ENCODE peak calls at places on chromosomes 2 and 18, in seven cellular contexts. K, G, Z, S, L, Y and T are unnamed samples.

GRCh38 chr2:133713049-133713580 is 144.9 kb upstream of the NCKAP5 start:
- DNase-seq in K (no peak), G (no peak), Z (no peak), S (no peak), L (no peak), Y (no peak), T (no peak)

GRCh38 chr2:150491430-150491829 is 4.0 kb upstream of the RND3 start:
- DNase-seq in K (no peak), G (no peak), Z (no peak), S (no peak), L (no peak), Y (no peak), T (no peak)

GRCh38 chr2:128642316-128642715 is 323.6 kb upstream of the HS6ST1 start:
- DNase-seq in K (no peak), G (no peak), Z (peak; percentile 14), S (no peak), L (no peak), Y (no peak), T (no peak)

GRCh38 chr2:127220102-127220806 is at the start of gene CYP27C1:
- DNase-seq in K (no peak), G (peak; percentile 44), Z (peak; percentile 45), S (peak; percentile 68), L (peak; percentile 37), Y (no peak), T (peak; percentile 79)

GRCh38 chr2:212385241-212385640 is 153.4 kb downstream of the ERBB4 start:
- DNase-seq in K (no peak), G (no peak), Z (no peak), S (no peak), L (no peak), Y (no peak), T (no peak)

GRCh38 chr2:114127372-114127771 is 237.5 kb downstream of the ACTR3 start:
- DNase-seq in K (peak; percentile 42), G (no peak), Z (no peak), S (no peak), L (no peak), Y (peak; percentile 87), T (peak; percentile 9)

GRCh38 chr2:191296083-191297006 is 51.1 kb downstream of the MYO1B start:
- DNase-seq in K (no peak), G (no peak), Z (no peak), S (no peak), L (peak; percentile 21), Y (no peak), T (no peak)

GRCh38 chr2:45033331-45033730 is 24.1 kb upstream of the SIX2 start:
- DNase-seq in K (no peak), G (no peak), Z (no peak), S (no peak), L (no peak), Y (no peak), T (no peak)

GRCh38 chr2:20226152-20226545 is 1.2 kb upstream of the SDC1 start:
- DNase-seq in K (no peak), G (no peak), Z (peak; percentile 31), S (no peak), L (no peak), Y (no peak), T (no peak)

GRCh38 chr2:212777020-212777491 is 238.5 kb upstream of the ERBB4 start:
- DNase-seq in K (peak; percentile 46), G (peak; percentile 61), Z (no peak), S (no peak), L (peak; percentile 46), Y (peak; percentile 93), T (peak; percentile 63)

GRCh38 chr18:75083761-75084160 is 125.2 kb downstream of the PTGR3 start:
- DNase-seq in K (no peak), G (no peak), Z (no peak), S (peak; percentile 11), L (no peak), Y (no peak), T (no peak)

GRCh38 chr2:215032153-215032552 is 106.3 kb downstream of the ABCA12 start:
- DNase-seq in K (no peak), G (no peak), Z (no peak), S (no peak), L (no peak), Y (peak; percentile 87), T (no peak)

GRCh38 chr2:105744091-105744908 is 412 bp upstream of the NCK2 start:
- DNase-seq in K (peak; percentile 28), G (peak; percentile 63), Z (no peak), S (peak; percentile 67), L (peak; percentile 83), Y (peak; percentile 65), T (peak; percentile 68)

GRCh38 chr2:239157766-239158165 is 243.1 kb downstream of the HDAC4 start:
- DNase-seq in K (peak; percentile 4), G (peak; percentile 11), Z (peak; percentile 76), S (peak; percentile 82), L (no peak), Y (peak; percentile 37), T (peak; percentile 54)

GRCh38 chr2:11203480-11203879 is 48.2 kb downstream of the SLC66A3 start:
- DNase-seq in K (peak; percentile 69), G (no peak), Z (no peak), S (no peak), L (peak; percentile 89), Y (peak; percentile 26), T (no peak)

GRCh38 chr2:215881582-215881981 is 131.8 kb downstream of the MREG start:
- DNase-seq in K (peak; percentile 51), G (no peak), Z (no peak), S (no peak), L (no peak), Y (peak; percentile 33), T (no peak)

GRCh38 chr2:150919899-150920298 is 341.8 kb downstream of the RBM43 start:
- DNase-seq in K (peak; percentile 42), G (no peak), Z (no peak), S (no peak), L (no peak), Y (no peak), T (no peak)

GRCh38 chr18:5197032-5197434 is at the start of gene AKAIN1:
- DNase-seq in K (peak; percentile 18), G (peak; percentile 80), Z (peak; percentile 78), S (peak; percentile 79), L (peak; percentile 25), Y (peak; percentile 45), T (peak; percentile 85)

GRCh38 chr2:16090650-16091575 is 150.6 kb downstream of the MYCN start:
- DNase-seq in K (no peak), G (no peak), Z (no peak), S (no peak), L (no peak), Y (no peak), T (no peak)

GRCh38 chr18:62536005-62536404 is 13.2 kb downstream of the ZCCHC2 start:
- DNase-seq in K (no peak), G (no peak), Z (no peak), S (no peak), L (no peak), Y (peak; percentile 84), T (no peak)

GRCh38 chr2:228115-228514 is 35.7 kb downstream of the SH3YL1 start:
- DNase-seq in K (no peak), G (no peak), Z (no peak), S (no peak), L (no peak), Y (no peak), T (no peak)

GRCh38 chr2:28129955-28130695 is 239.6 kb downstream of the BABAM2 start:
- DNase-seq in K (peak; percentile 49), G (no peak), Z (no peak), S (no peak), L (no peak), Y (no peak), T (no peak)

GRCh38 chr2:217011576-217011975 is 151.7 kb upstream of the TNP1 start:
- DNase-seq in K (no peak), G (no peak), Z (no peak), S (no peak), L (no peak), Y (no peak), T (no peak)

GRCh38 chr2:147149589-147150245 is 695.1 kb upstream of the ACVR2A start:
- DNase-seq in K (no peak), G (no peak), Z (no peak), S (no peak), L (no peak), Y (peak; percentile 8), T (no peak)

GRCh38 chr2:34143149-34143548 is 544.0 kb upstream of the FAM98A start:
- DNase-seq in K (no peak), G (no peak), Z (no peak), S (no peak), L (no peak), Y (no peak), T (no peak)
- H3K23ac ChIP-seq in K (no peak overlapping the region), G (no peak overlapping the region), Z (no peak overlapping the region), S (no peak overlapping the region), L (no peak overlapping the region), Y (no peak overlapping the region), T (no peak overlapping the region)

DNA sequence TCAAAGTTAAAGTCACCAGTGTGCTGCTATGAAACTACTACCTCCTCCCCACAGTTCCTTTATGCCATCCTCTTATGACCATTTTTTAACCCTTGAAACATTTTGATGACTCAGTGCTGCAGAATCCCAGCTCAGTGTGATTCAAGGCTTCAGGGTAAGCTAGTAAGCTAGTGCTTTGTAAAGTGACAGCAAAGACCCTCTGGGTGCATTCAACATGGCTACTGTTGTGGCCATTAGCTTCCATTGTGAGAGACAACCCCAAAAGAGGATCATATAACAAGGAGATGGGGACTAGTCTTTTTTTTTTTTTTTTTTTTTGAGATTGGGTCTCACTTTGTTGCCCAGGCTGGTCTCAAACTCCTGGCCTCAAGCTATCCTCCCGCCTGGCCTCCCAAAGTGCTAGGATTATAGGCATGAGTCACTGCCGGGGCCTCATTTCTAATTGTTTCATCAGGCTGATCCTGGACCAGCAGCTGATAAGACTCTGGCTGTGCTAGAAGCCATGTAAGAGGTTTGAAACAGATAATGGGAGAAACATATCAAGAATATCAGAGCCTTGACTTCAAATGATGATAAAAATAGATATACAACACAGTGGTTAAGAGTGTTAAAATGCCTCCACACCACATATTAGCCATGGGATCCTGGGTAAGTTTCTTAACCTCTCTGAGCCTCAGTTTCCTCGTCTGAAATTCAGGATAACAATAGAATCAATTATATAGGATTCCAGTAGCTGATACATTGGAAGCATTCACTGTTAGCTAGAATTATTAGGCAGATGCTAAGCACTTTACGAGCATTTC is 65.7 kb upstream of the RTN4 start:
- DNase-seq in K (peak; percentile 80), G (no peak), Z (no peak), S (no peak), L (peak; percentile 74), Y (peak; percentile 25), T (peak; percentile 73)
- H3K23ac ChIP-seq in K (peak overlapping the region; percentile 84), G (no peak overlapping the region), Z (no peak overlapping the region), S (no peak overlapping the region), L (no peak overlapping the region), Y (no peak overlapping the region), T (no peak overlapping the region)

GRCh38 chr2:187438459-187438858 is 9.6 kb downstream of the CALCRL start:
- DNase-seq in K (no peak), G (no peak), Z (no peak), S (no peak), L (no peak), Y (no peak), T (no peak)
- H3K23ac ChIP-seq in K (no peak overlapping the region), G (no peak overlapping the region), Z (no peak overlapping the region), S (no peak overlapping the region), L (no peak overlapping the region), Y (no peak overlapping the region), T (no peak overlapping the region)

DNA sequence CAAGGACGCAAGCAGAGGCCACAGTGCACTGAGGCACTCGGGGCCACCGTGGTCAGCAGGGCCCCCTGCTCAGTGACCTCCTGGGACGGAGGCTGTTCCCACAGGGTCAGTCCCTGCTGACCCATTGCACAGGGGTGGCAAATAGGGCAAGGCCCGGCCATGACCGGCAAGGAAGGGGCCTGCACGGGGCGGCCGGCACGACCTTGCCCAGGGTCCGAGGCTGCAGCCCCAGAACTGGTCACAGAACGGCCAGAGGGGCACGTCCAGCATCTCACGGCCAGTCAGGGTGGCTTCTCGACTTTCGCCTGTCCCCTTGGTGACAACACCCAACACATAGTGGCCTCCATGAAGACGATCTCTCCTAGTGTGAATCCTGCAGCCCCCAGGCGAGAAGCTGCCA is 27.6 kb upstream of the OTOS start:
- DNase-seq in K (no peak), G (no peak), Z (no peak), S (no peak), L (no peak), Y (no peak), T (no peak)
- H3K23ac ChIP-seq in K (no peak overlapping the region), G (no peak overlapping the region), Z (no peak overlapping the region), S (no peak overlapping the region), L (no peak overlapping the region), Y (no peak overlapping the region), T (no peak overlapping the region)